ENCODE peak calls at places on chromosome 2, in five cellular contexts. A is neuronal stem cell, X is mesenchymal stem cell, Y is fibroblast of lung, W is IMR-90. C is an unnamed sample.

GRCh38 chr2:74223941-74224770 is 25.7 kb downstream of the MTHFD2 start:
- DNase-seq in W (peak; percentile 21), A (no peak), X (no peak), Y (no peak), C (no peak)

GRCh38 chr2:27920148-27920885 is 29.8 kb downstream of the BABAM2 start:
- DNase-seq in A (no peak), Y (peak; percentile 68), W (peak; percentile 49), X (peak; percentile 17), C (no peak)

GRCh38 chr2:217851191-217852020 is 151.4 kb downstream of the TNS1 start:
- DNase-seq in A (no peak), X (peak; percentile 91), W (peak; percentile 68), Y (peak; percentile 70), C (peak; percentile 58)

GRCh38 chr2:231129216-231129615 is 4.4 kb upstream of the HTR2B start:
- DNase-seq in W (no peak), A (no peak), X (no peak), Y (no peak), C (peak; percentile 57)

GRCh38 chr2:133287709-133288108 is 280.6 kb downstream of the NCKAP5 start:
- DNase-seq in Y (peak; percentile 85), X (peak; percentile 63), W (peak; percentile 96), A (no peak), C (peak; percentile 62)

GRCh38 chr2:219388845-219389156 is 1.1 kb upstream of the DNPEP start:
- DNase-seq in X (no peak), W (no peak), A (no peak), Y (no peak), C (no peak)

GRCh38 chr2:110099471-110100225 is 16.0 kb downstream of the MALL start:
- DNase-seq in A (no peak), X (no peak), Y (no peak), W (no peak), C (no peak)

GRCh38 chr2:110770696-110771425 is 38.5 kb downstream of the ACOXL start:
- DNase-seq in W (peak; percentile 27), A (peak; percentile 87), X (peak; percentile 29), Y (peak; percentile 12), C (peak; percentile 58)

GRCh38 chr2:129888896-129889295 is 90.6 kb upstream of the RAB6C start:
- DNase-seq in W (peak; percentile 16), X (peak; percentile 4), A (no peak), Y (peak; percentile 9), C (peak; percentile 6)

GRCh38 chr2:238370482-238371372 is 50.4 kb downstream of the TRAF3IP1 start:
- DNase-seq in X (peak; percentile 64), A (peak; percentile 29), W (peak; percentile 67), Y (peak; percentile 58), C (peak; percentile 88)

GRCh38 chr2:189579585-189579984 is 1.0 kb downstream of the SLC40A1 start:
- DNase-seq in Y (no peak), A (no peak), W (peak; percentile 20), X (peak; percentile 32), C (peak; percentile 49)

GRCh38 chr2:226965376-226965775 is 129.5 kb downstream of the RHBDD1 start:
- DNase-seq in W (no peak), X (no peak), A (no peak), Y (peak; percentile 77), C (no peak)

GRCh38 chr2:226970362-226970761 is 134.5 kb downstream of the RHBDD1 start:
- DNase-seq in A (no peak), X (no peak), Y (no peak), W (no peak), C (peak; percentile 21)

GRCh38 chr2:226971029-226971584 is 135.3 kb downstream of the RHBDD1 start:
- DNase-seq in Y (no peak), W (no peak), A (no peak), X (no peak), C (no peak)

GRCh38 chr2:226971770-226972169 is 135.9 kb downstream of the RHBDD1 start:
- DNase-seq in W (no peak), X (no peak), A (no peak), Y (no peak), C (no peak)

DNA sequence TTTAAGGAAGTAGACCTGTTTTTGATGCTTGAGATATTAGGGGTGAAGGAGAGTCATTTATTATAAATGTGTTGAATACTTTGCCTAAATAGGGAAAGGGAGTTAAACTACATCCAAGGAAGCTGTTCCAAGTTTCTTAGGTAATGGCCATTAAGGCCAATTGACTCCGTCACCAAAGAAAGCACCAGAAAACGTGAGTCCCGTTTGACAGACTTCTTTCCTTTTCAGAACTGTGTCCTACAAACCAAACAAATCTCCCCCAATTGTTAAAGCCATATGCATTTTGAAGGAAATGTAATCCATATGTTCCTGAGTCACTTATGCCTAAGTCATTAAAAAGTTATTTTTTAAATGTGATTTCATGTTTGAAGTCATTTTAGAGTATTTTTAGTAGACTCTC is 133.6 kb downstream of the RHBDD1 start:
- DNase-seq in W (peak; percentile 57), Y (peak; percentile 56), X (no peak), A (no peak), C (peak; percentile 56)
- H3K4me1 ChIP-seq in W (peaks cover 4% of the 10 kb centered on the region), Y (no peaks in the 10 kb centered on the region), X (no peaks in the 10 kb centered on the region), A (no peaks in the 10 kb centered on the region), C (peaks cover 9% of the 10 kb centered on the region)

GRCh38 chr2:119292226-119292625 is 68.6 kb downstream of the STEAP3 start:
- DNase-seq in Y (peak; percentile 25), W (peak; percentile 15), X (no peak), A (no peak), C (peak; percentile 79)
- H3K9ac ChIP-seq in Y (no peak overlapping the region), W (no peak overlapping the region), X (no peak overlapping the region), A (no peak overlapping the region), C (no peak overlapping the region)

GRCh38 chr2:25920326-25920725 is 42.0 kb upstream of the ASXL2 start:
- DNase-seq in A (no peak), W (peak; percentile 87), X (peak; percentile 89), Y (no peak), C (peak; percentile 86)
- H3K4me1 ChIP-seq in A (no peaks in the 10 kb centered on the region), W (no peaks in the 10 kb centered on the region), X (no peaks in the 10 kb centered on the region), Y (peaks cover 3% of the 10 kb centered on the region), C (no peaks in the 10 kb centered on the region)

GRCh38 chr2:126653102-126653501 is 2.9 kb upstream of the GYPC start:
- DNase-seq in A (no peak), X (no peak), Y (no peak), W (no peak), C (no peak)

GRCh38 chr2:126649101-126649500 is 6.9 kb upstream of the GYPC start:
- DNase-seq in X (no peak), A (no peak), W (no peak), Y (no peak), C (no peak)

GRCh38 chr2:126655066-126655465 is 892 bp upstream of the GYPC start:
- DNase-seq in W (peak; percentile 20), Y (no peak), X (peak; percentile 85), A (no peak), C (no peak)

GRCh38 chr2:126652323-126652891 is 3.6 kb upstream of the GYPC start:
- DNase-seq in Y (no peak), X (no peak), A (no peak), W (no peak), C (peak; percentile 56)

DNA sequence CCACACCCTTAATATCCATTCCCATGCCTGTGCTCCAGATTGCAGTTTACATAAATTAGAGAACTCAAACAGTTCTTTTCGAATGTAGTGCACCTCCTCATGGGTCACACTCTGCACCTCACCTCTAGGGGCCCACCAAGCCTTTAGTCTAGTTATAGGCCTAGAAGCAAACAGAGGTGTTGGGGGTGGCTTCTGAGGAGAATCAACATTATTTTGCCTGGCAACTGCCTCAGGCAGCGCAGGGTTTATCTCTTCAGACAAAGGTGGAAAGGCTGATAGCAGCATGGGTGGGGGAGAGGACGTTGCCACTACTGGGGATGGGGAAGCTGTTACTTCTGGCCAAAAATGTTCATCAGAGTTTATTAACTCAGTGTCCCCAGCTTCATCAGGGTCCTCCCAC is 5.0 kb upstream of the GYPC start:
- DNase-seq in X (no peak), W (no peak), Y (no peak), A (no peak), C (no peak)
- H3K9ac ChIP-seq in X (no peak overlapping the region), W (no peak overlapping the region), Y (no peak overlapping the region), A (no peak overlapping the region), C (no peak overlapping the region)

DNA sequence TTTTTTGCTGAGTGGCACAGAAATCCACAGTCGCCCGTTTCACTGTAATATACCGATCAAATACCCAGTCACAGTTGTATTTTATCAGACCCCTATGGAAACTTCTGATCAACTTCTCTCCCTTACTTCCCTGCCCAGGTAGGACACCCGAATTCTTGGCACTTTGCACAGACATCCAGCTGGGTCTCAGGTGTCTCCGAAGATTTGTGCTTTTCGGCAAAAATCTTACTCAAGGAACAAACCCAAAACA is 596 bp downstream of the MREG start:
- DNase-seq in W (no peak), Y (no peak), X (no peak), A (no peak), C (no peak)
- H3K4me1 ChIP-seq in W (peaks cover 2% of the 10 kb centered on the region), Y (peaks cover 2% of the 10 kb centered on the region), X (peaks cover 4% of the 10 kb centered on the region), A (peaks cover 2% of the 10 kb centered on the region), C (peaks cover 13% of the 10 kb centered on the region)

GRCh38 chr2:17635007-17635406 is 94.5 kb downstream of the VSNL1 start:
- DNase-seq in W (no peak), A (no peak), X (no peak), Y (no peak), C (no peak)

GRCh38 chr2:17638181-17638743 is 97.8 kb downstream of the VSNL1 start:
- DNase-seq in W (no peak), A (no peak), Y (no peak), X (no peak), C (no peak)

GRCh38 chr2:17643031-17643615 is 102.6 kb downstream of the VSNL1 start:
- DNase-seq in Y (peak; percentile 99), X (peak; percentile 95), W (peak; percentile 98), A (no peak), C (peak; percentile 91)

GRCh38 chr2:17636989-17637906 is 96.8 kb downstream of the VSNL1 start:
- DNase-seq in W (no peak), Y (no peak), A (no peak), X (no peak), C (no peak)
- H3K9ac ChIP-seq in W (no peak overlapping the region), Y (no peak overlapping the region), A (no peak overlapping the region), X (no peak overlapping the region), C (no peak overlapping the region)